ENCODE peak calls at places on chromosome 13, in seven cellular contexts. Y, I, O, R, C, E and W are unnamed samples.

GRCh38 chr13:79791471-79792042 is 310.6 kb downstream of the NDFIP2 start:
- DNase-seq in R (no peak), I (no peak), C (no peak), Y (no peak), E (no peak), O (no peak), W (no peak)

GRCh38 chr13:101267656-101268055 is 148.7 kb downstream of the NALCN start:
- DNase-seq in I (no peak), Y (no peak), E (no peak), R (no peak), C (no peak), O (no peak), W (no peak)

GRCh38 chr13:91659583-91660415 is 261.4 kb downstream of the GPC5 start:
- DNase-seq in Y (no peak), C (no peak), I (no peak), R (no peak), O (no peak), E (no peak), W (no peak)

GRCh38 chr13:98988782-98989181 is 10.9 kb upstream of the DOCK9 start:
- DNase-seq in I (no peak), C (no peak), E (no peak), R (no peak), O (no peak), Y (no peak), W (no peak)

GRCh38 chr13:68697551-68697950 is 1410.1 kb upstream of the ATXN8OS start:
- DNase-seq in O (no peak), E (no peak), Y (no peak), C (no peak), I (no peak), R (no peak), W (no peak)

GRCh38 chr13:21556051-21556450 is 47.9 kb downstream of the MICU2 start:
- DNase-seq in C (no peak), R (no peak), Y (no peak), I (no peak), E (no peak), O (no peak), W (no peak)

GRCh38 chr13:20197361-20197834 is 4.7 kb upstream of the GJB2 start:
- DNase-seq in C (peak), I (no peak), R (no peak), E (no peak), O (no peak), Y (peak), W (no peak)

GRCh38 chr13:59829690-59830089 is 334.0 kb downstream of the DIAPH3 start:
- DNase-seq in C (no peak), I (no peak), E (no peak), Y (no peak), O (no peak), R (no peak), W (no peak)

GRCh38 chr13:113875829-113876228 is 12.0 kb upstream of the GAS6 start:
- DNase-seq in R (no peak), O (no peak), I (peak), C (no peak), E (no peak), Y (no peak), W (no peak)

GRCh38 chr13:112744306-112745021 is 54.6 kb downstream of the ATP11A start:
- DNase-seq in I (no peak), C (peak), O (no peak), R (no peak), E (no peak), Y (no peak), W (no peak)

GRCh38 chr13:98843482-98843877 is 91.0 kb upstream of the SLC15A1 start:
- DNase-seq in O (no peak), R (no peak), E (no peak), I (no peak), C (no peak), Y (no peak), W (no peak)

GRCh38 chr13:26378116-26378515 is 124.2 kb downstream of the CDK8 start:
- DNase-seq in I (no peak), E (no peak), Y (no peak), C (no peak), O (no peak), R (no peak), W (no peak)

GRCh38 chr13:34334984-34335661 is 517.2 kb downstream of the RFC3 start:
- DNase-seq in E (no peak), C (no peak), Y (no peak), O (no peak), R (no peak), I (no peak), W (no peak)

GRCh38 chr13:87087741-87088140 is 583.4 kb upstream of the SLITRK5 start:
- DNase-seq in Y (no peak), R (no peak), I (no peak), E (no peak), C (no peak), O (no peak), W (no peak)

GRCh38 chr13:71867101-71867814 is at the start of gene DACH1:
- DNase-seq in I (no peak), O (no peak), E (no peak), C (peak), R (peak), Y (peak), W (peak)

GRCh38 chr13:109497917-109498316 is 288.5 kb downstream of the IRS2 start:
- DNase-seq in R (no peak), C (no peak), O (no peak), E (no peak), Y (no peak), I (no peak), W (peak)

GRCh38 chr13:113601166-113602070 is 16.9 kb downstream of the TFDP1 start:
- DNase-seq in Y (no peak), E (no peak), I (no peak), C (no peak), O (no peak), R (no peak), W (peak)

GRCh38 chr13:86932935-86933334 is 738.2 kb upstream of the SLITRK5 start:
- DNase-seq in E (no peak), C (peak), I (no peak), R (no peak), Y (no peak), O (no peak), W (no peak)

GRCh38 chr13:86882835-86883234 is 788.3 kb upstream of the SLITRK5 start:
- DNase-seq in I (no peak), E (no peak), C (peak), Y (no peak), R (no peak), O (no peak), W (no peak)

GRCh38 chr13:94362411-94362909 is 117.0 kb downstream of the DCT start:
- DNase-seq in E (peak), Y (peak), R (no peak), O (peak), I (peak), C (peak), W (no peak)

GRCh38 chr13:72820156-72820897 is 38.4 kb downstream of the PIBF1 start:
- DNase-seq in C (no peak), R (no peak), E (no peak), Y (peak), I (no peak), O (no peak), W (no peak)

GRCh38 chr13:85970727-85971126 is 171.5 kb upstream of the SLITRK6 start:
- DNase-seq in E (no peak), I (no peak), C (no peak), O (no peak), R (no peak), Y (no peak), W (no peak)

GRCh38 chr13:20475927-20476691 is 49.5 kb downstream of the CRYL1 start:
- DNase-seq in E (peak), C (no peak), R (no peak), I (peak), O (peak), Y (peak), W (no peak)

GRCh38 chr13:30835442-30835841 is 70.6 kb upstream of the MEDAG start:
- DNase-seq in C (no peak), Y (no peak), E (no peak), O (no peak), R (no peak), I (no peak), W (no peak)